ENCODE peak calls at places on chromosome 1, in seven cellular contexts. One of them, this sample, is unnamed. For H3K27me3 and H3K4me1, the result is how much of the 10 kb centered on the place peaks cover.

GRCh38 chr1:164617607-164618564 is 58.9 kb downstream of the PBX1 start:
- DNase-seq in ovary: no peak
- DNase-seq in fibroblast of lung: no peak
- DNase-seq in IMR-90: peak
- DNase-seq in adrenal gland: peak
- DNase-seq in CD4-positive, CD25-positive, alpha-beta regulatory T cell: no peak
- DNase-seq in pancreas: no peak
- DNase-seq in this sample: no peak

GRCh38 chr1:77313491-77313890 is 31.7 kb downstream of the AK5 start:
- DNase-seq in IMR-90: peak
- DNase-seq in fibroblast of lung: peak
- DNase-seq in CD4-positive, CD25-positive, alpha-beta regulatory T cell: no peak
- DNase-seq in ovary: no peak
- DNase-seq in adrenal gland: peak
- DNase-seq in pancreas: no peak
- DNase-seq in this sample: no peak

GRCh38 chr1:225767591-225768540 is 9.8 kb upstream of the SRP9 start:
- DNase-seq in CD4-positive, CD25-positive, alpha-beta regulatory T cell: no peak
- DNase-seq in adrenal gland: peak
- DNase-seq in pancreas: peak
- DNase-seq in fibroblast of lung: peak
- DNase-seq in IMR-90: peak
- DNase-seq in ovary: peak
- DNase-seq in this sample: peak

GRCh38 chr1:117740461-117740860 is 134.6 kb downstream of the TENT5C start:
- DNase-seq in CD4-positive, CD25-positive, alpha-beta regulatory T cell: no peak
- DNase-seq in fibroblast of lung: no peak
- DNase-seq in IMR-90: no peak
- DNase-seq in pancreas: peak
- DNase-seq in ovary: no peak
- DNase-seq in adrenal gland: no peak
- DNase-seq in this sample: no peak

GRCh38 chr1:218642033-218642954 is 297.2 kb downstream of the TGFB2 start:
- DNase-seq in CD4-positive, CD25-positive, alpha-beta regulatory T cell: no peak
- DNase-seq in fibroblast of lung: no peak
- DNase-seq in IMR-90: peak
- DNase-seq in adrenal gland: no peak
- DNase-seq in pancreas: no peak
- DNase-seq in ovary: no peak
- DNase-seq in this sample: no peak

GRCh38 chr1:152347116-152347728 is 12.6 kb downstream of the FLG2 start:
- DNase-seq in ovary: no peak
- DNase-seq in CD4-positive, CD25-positive, alpha-beta regulatory T cell: peak
- DNase-seq in adrenal gland: peak
- DNase-seq in IMR-90: peak
- DNase-seq in fibroblast of lung: peak
- DNase-seq in pancreas: no peak
- DNase-seq in this sample: peak

GRCh38 chr1:167454929-167455785 is 63.2 kb downstream of the CD247 start:
- DNase-seq in CD4-positive, CD25-positive, alpha-beta regulatory T cell: peak
- DNase-seq in adrenal gland: peak
- DNase-seq in ovary: peak
- DNase-seq in pancreas: peak
- DNase-seq in fibroblast of lung: peak
- DNase-seq in IMR-90: no peak
- DNase-seq in this sample: peak

GRCh38 chr1:29134695-29135028 is 11.0 kb upstream of the TMEM200B start:
- DNase-seq in pancreas: no peak
- DNase-seq in adrenal gland: no peak
- DNase-seq in IMR-90: no peak
- DNase-seq in ovary: no peak
- DNase-seq in CD4-positive, CD25-positive, alpha-beta regulatory T cell: no peak
- DNase-seq in fibroblast of lung: no peak
- DNase-seq in this sample: no peak

GRCh38 chr1:89044970-89045695 is 19.9 kb downstream of the GBP1 start:
- DNase-seq in pancreas: no peak
- DNase-seq in IMR-90: no peak
- DNase-seq in adrenal gland: no peak
- DNase-seq in ovary: no peak
- DNase-seq in fibroblast of lung: no peak
- DNase-seq in CD4-positive, CD25-positive, alpha-beta regulatory T cell: no peak
- DNase-seq in this sample: no peak

GRCh38 chr1:1986451-1987141 is 17.0 kb downstream of the CFAP74 start:
- DNase-seq in adrenal gland: no peak
- DNase-seq in ovary: no peak
- DNase-seq in pancreas: no peak
- DNase-seq in CD4-positive, CD25-positive, alpha-beta regulatory T cell: no peak
- DNase-seq in IMR-90: no peak
- DNase-seq in fibroblast of lung: no peak
- DNase-seq in this sample: no peak

GRCh38 chr1:1989102-1989542 is 14.5 kb downstream of the CFAP74 start:
- DNase-seq in IMR-90: peak
- DNase-seq in pancreas: no peak
- DNase-seq in ovary: peak
- DNase-seq in fibroblast of lung: peak
- DNase-seq in CD4-positive, CD25-positive, alpha-beta regulatory T cell: no peak
- DNase-seq in adrenal gland: peak
- DNase-seq in this sample: no peak

GRCh38 chr1:1988061-1988945 is 15.3 kb downstream of the CFAP74 start:
- DNase-seq in CD4-positive, CD25-positive, alpha-beta regulatory T cell: no peak
- DNase-seq in fibroblast of lung: no peak
- DNase-seq in IMR-90: no peak
- DNase-seq in ovary: no peak
- DNase-seq in pancreas: no peak
- DNase-seq in adrenal gland: no peak
- DNase-seq in this sample: no peak

GRCh38 chr1:1985375-1986050 is 18.1 kb downstream of the CFAP74 start:
- DNase-seq in ovary: no peak
- DNase-seq in IMR-90: no peak
- DNase-seq in CD4-positive, CD25-positive, alpha-beta regulatory T cell: no peak
- DNase-seq in adrenal gland: no peak
- DNase-seq in fibroblast of lung: no peak
- DNase-seq in pancreas: no peak
- DNase-seq in this sample: no peak

DNA sequence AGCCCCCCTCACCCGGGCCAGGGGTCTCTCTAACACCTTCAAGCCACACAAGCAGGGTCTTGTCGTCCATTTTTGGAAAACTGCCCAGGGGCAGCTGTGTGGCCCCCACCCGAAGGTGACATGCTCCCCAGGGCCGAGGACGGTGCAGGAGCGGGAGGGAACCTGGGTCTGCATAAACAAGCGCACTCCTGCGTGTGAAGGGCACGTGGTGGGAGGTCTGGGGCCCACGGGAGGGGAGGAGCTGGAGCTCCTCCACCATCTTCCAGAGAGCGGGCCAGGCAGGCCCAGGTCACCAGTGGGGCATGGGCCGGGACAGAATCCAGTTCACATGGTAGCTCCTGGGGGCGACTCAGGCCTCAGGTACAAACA is 16.5 kb downstream of the CFAP74 start:
- DNase-seq in ovary: no peak
- DNase-seq in IMR-90: no peak
- DNase-seq in CD4-positive, CD25-positive, alpha-beta regulatory T cell: no peak
- DNase-seq in fibroblast of lung: no peak
- DNase-seq in adrenal gland: no peak
- DNase-seq in pancreas: no peak
- DNase-seq in this sample: no peak
- H3K27me3 ChIP-seq in ovary: under half
- H3K27me3 ChIP-seq in IMR-90: under half
- H3K27me3 ChIP-seq in CD4-positive, CD25-positive, alpha-beta regulatory T cell: under half
- H3K27me3 ChIP-seq in fibroblast of lung: under half
- H3K27me3 ChIP-seq in adrenal gland: under half
- H3K27me3 ChIP-seq in pancreas: under half
- H3K27me3 ChIP-seq in this sample: under half

GRCh38 chr1:234655328-234656069 is 45.5 kb upstream of the IRF2BP2 start:
- DNase-seq in CD4-positive, CD25-positive, alpha-beta regulatory T cell: no peak
- DNase-seq in adrenal gland: no peak
- DNase-seq in IMR-90: no peak
- DNase-seq in fibroblast of lung: no peak
- DNase-seq in ovary: no peak
- DNase-seq in pancreas: no peak
- DNase-seq in this sample: no peak
- H3K4me3 ChIP-seq in CD4-positive, CD25-positive, alpha-beta regulatory T cell: no peak
- H3K4me3 ChIP-seq in adrenal gland: no peak
- H3K4me3 ChIP-seq in IMR-90: no peak
- H3K4me3 ChIP-seq in fibroblast of lung: no peak
- H3K4me3 ChIP-seq in ovary: no peak
- H3K4me3 ChIP-seq in pancreas: no peak
- H3K4me3 ChIP-seq in this sample: no peak

DNA sequence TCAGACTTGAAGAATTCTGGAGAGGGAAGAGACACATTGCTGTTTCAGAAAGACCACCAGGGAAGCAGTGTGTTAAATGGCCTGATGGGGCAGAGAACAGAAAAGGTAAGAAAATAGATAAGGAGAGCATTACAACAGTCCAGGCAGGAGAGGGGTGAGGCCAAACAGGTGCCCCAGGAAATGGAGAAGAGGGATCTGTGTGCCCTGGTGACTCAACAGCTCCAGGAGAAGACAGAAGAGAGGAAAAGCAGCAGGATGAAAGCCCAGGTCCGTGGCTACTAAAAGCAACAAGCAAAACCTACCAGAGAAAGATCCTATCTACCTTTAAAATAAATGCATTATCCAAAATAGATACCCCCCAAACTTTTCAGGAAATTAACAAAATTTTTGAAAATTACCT is 9.2 kb downstream of the TP53BP2 start:
- DNase-seq in ovary: no peak
- DNase-seq in IMR-90: no peak
- DNase-seq in CD4-positive, CD25-positive, alpha-beta regulatory T cell: no peak
- DNase-seq in pancreas: no peak
- DNase-seq in adrenal gland: no peak
- DNase-seq in fibroblast of lung: no peak
- DNase-seq in this sample: no peak
- H3K4me1 ChIP-seq in ovary: under half
- H3K4me1 ChIP-seq in IMR-90: under half
- H3K4me1 ChIP-seq in CD4-positive, CD25-positive, alpha-beta regulatory T cell: half or more
- H3K4me1 ChIP-seq in pancreas: half or more
- H3K4me1 ChIP-seq in adrenal gland: under half
- H3K4me1 ChIP-seq in fibroblast of lung: under half
- H3K4me1 ChIP-seq in this sample: under half

DNA sequence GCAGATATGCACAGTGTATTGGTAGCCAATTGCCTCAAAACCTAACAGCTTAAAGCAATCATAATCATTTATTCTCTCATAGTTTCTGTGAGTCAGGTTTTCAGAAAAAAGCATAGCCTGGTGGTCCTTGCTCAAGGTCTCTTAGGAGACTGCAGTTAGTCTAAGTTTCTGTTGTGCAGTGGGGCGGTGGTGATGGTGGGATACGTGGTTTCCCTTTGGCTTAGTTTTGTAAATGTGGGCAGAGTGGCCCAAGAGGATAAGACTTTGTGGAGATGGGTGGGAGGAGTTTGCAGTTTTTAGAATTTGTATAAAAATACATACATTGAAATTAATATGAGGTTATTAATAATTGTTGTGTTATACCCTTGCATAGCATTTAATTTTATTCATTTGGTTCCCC is 68.6 kb downstream of the NOS1AP start:
- DNase-seq in CD4-positive, CD25-positive, alpha-beta regulatory T cell: no peak
- DNase-seq in pancreas: no peak
- DNase-seq in IMR-90: no peak
- DNase-seq in fibroblast of lung: no peak
- DNase-seq in adrenal gland: no peak
- DNase-seq in ovary: no peak
- DNase-seq in this sample: no peak
- H3K27me3 ChIP-seq in CD4-positive, CD25-positive, alpha-beta regulatory T cell: under half
- H3K27me3 ChIP-seq in pancreas: under half
- H3K27me3 ChIP-seq in IMR-90: under half
- H3K27me3 ChIP-seq in fibroblast of lung: under half
- H3K27me3 ChIP-seq in adrenal gland: under half
- H3K27me3 ChIP-seq in ovary: under half
- H3K27me3 ChIP-seq in this sample: under half

GRCh38 chr1:19124273-19124672 is 85.8 kb downstream of the UBR4 start:
- DNase-seq in adrenal gland: no peak
- DNase-seq in pancreas: no peak
- DNase-seq in fibroblast of lung: no peak
- DNase-seq in IMR-90: no peak
- DNase-seq in ovary: no peak
- DNase-seq in CD4-positive, CD25-positive, alpha-beta regulatory T cell: no peak
- DNase-seq in this sample: peak
- H3K4me3 ChIP-seq in adrenal gland: no peak
- H3K4me3 ChIP-seq in pancreas: no peak
- H3K4me3 ChIP-seq in fibroblast of lung: no peak
- H3K4me3 ChIP-seq in IMR-90: no peak
- H3K4me3 ChIP-seq in ovary: no peak
- H3K4me3 ChIP-seq in CD4-positive, CD25-positive, alpha-beta regulatory T cell: no peak
- H3K4me3 ChIP-seq in this sample: no peak

DNA sequence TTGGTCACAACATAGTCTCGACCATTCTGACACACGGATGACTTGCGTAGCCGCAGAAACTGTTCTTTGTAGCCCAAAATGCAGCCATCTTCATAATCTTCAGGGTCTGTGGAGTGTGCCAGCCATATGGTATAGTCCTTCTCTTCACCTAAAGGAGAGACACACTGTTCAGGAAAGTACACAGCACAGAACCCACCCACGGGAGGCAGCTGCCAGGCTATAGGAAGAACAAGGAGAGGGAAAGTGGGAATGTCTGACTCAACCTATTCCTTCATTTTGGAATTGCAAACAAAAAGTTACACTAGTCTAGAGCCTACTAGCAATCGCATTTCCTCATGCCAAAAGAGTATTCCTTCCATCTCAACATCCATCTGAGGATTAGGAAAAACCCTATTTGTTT is 16.2 kb upstream of the MYBPHL start:
- DNase-seq in fibroblast of lung: no peak
- DNase-seq in ovary: no peak
- DNase-seq in adrenal gland: no peak
- DNase-seq in pancreas: no peak
- DNase-seq in CD4-positive, CD25-positive, alpha-beta regulatory T cell: no peak
- DNase-seq in IMR-90: no peak
- DNase-seq in this sample: no peak
- H3K4me1 ChIP-seq in fibroblast of lung: under half
- H3K4me1 ChIP-seq in ovary: under half
- H3K4me1 ChIP-seq in adrenal gland: under half
- H3K4me1 ChIP-seq in pancreas: under half
- H3K4me1 ChIP-seq in CD4-positive, CD25-positive, alpha-beta regulatory T cell: under half
- H3K4me1 ChIP-seq in IMR-90: under half
- H3K4me1 ChIP-seq in this sample: under half

GRCh38 chr1:20458717-20459116 is 27.3 kb downstream of the CAMK2N1 start:
- DNase-seq in fibroblast of lung: no peak
- DNase-seq in adrenal gland: no peak
- DNase-seq in ovary: no peak
- DNase-seq in IMR-90: no peak
- DNase-seq in CD4-positive, CD25-positive, alpha-beta regulatory T cell: no peak
- DNase-seq in pancreas: no peak
- DNase-seq in this sample: no peak

GRCh38 chr1:20465187-20465586 is 20.8 kb downstream of the CAMK2N1 start:
- DNase-seq in fibroblast of lung: no peak
- DNase-seq in CD4-positive, CD25-positive, alpha-beta regulatory T cell: no peak
- DNase-seq in adrenal gland: no peak
- DNase-seq in ovary: no peak
- DNase-seq in IMR-90: no peak
- DNase-seq in pancreas: no peak
- DNase-seq in this sample: no peak

GRCh38 chr1:20466231-20466630 is 19.8 kb downstream of the CAMK2N1 start:
- DNase-seq in fibroblast of lung: no peak
- DNase-seq in ovary: no peak
- DNase-seq in pancreas: no peak
- DNase-seq in adrenal gland: no peak
- DNase-seq in IMR-90: no peak
- DNase-seq in CD4-positive, CD25-positive, alpha-beta regulatory T cell: no peak
- DNase-seq in this sample: no peak

GRCh38 chr1:20463502-20463901 is 22.5 kb downstream of the CAMK2N1 start:
- DNase-seq in CD4-positive, CD25-positive, alpha-beta regulatory T cell: no peak
- DNase-seq in ovary: no peak
- DNase-seq in IMR-90: no peak
- DNase-seq in adrenal gland: no peak
- DNase-seq in fibroblast of lung: no peak
- DNase-seq in pancreas: no peak
- DNase-seq in this sample: no peak

GRCh38 chr1:20462397-20462796 is 23.6 kb downstream of the CAMK2N1 start:
- DNase-seq in IMR-90: no peak
- DNase-seq in CD4-positive, CD25-positive, alpha-beta regulatory T cell: no peak
- DNase-seq in ovary: no peak
- DNase-seq in fibroblast of lung: no peak
- DNase-seq in adrenal gland: no peak
- DNase-seq in pancreas: no peak
- DNase-seq in this sample: no peak
- H3K27me3 ChIP-seq in IMR-90: half or more
- H3K27me3 ChIP-seq in CD4-positive, CD25-positive, alpha-beta regulatory T cell: under half
- H3K27me3 ChIP-seq in ovary: under half
- H3K27me3 ChIP-seq in fibroblast of lung: under half
- H3K27me3 ChIP-seq in adrenal gland: under half
- H3K27me3 ChIP-seq in pancreas: under half
- H3K27me3 ChIP-seq in this sample: under half